ENCODE peak calls at places on chromosomes 12 and 14, in ten cellular contexts. H, X, C, T, W, U, I, G, V and M are unnamed samples.
A peak's percentile ranks its signal among the peaks of the same experiment; 100 is the strongest.

GRCh38 chr12:95980437-95980836 is 15.7 kb downstream of the HAL start:
- DNase-seq in X (no peak), C (no peak), W (no peak), H (no peak), G (no peak), V (no peak), U (no peak), I (no peak), T (no peak), M (no peak)

GRCh38 chr14:65164068-65164824 is 61.9 kb upstream of the MAX start:
- DNase-seq in W (no peak), V (peak; percentile 18), H (peak; percentile 33), U (no peak), X (no peak), T (peak; percentile 19), I (peak; percentile 65), G (peak; percentile 64), C (peak; percentile 43), M (no peak)

GRCh38 chr14:97456958-97457357 is 659.8 kb downstream of the VRK1 start:
- DNase-seq in V (peak; percentile 43), I (no peak), C (no peak), X (no peak), U (no peak), T (no peak), W (peak; percentile 57), H (no peak), G (no peak), M (no peak)

GRCh38 chr14:24695265-24696241 is 61.6 kb upstream of the GZMB start:
- DNase-seq in W (no peak), G (no peak), X (peak; percentile 66), H (no peak), U (no peak), I (no peak), T (no peak), C (no peak), V (no peak), M (no peak)

GRCh38 chr14:75877292-75877691 is 104.5 kb downstream of the TGFB3 start:
- DNase-seq in H (peak; percentile 93), U (no peak), W (no peak), X (no peak), I (peak; percentile 99), C (no peak), V (no peak), G (peak; percentile 95), T (no peak), M (no peak)

GRCh38 chr12:53860426-53861223 is 78.0 kb upstream of the HOXC13 start:
- DNase-seq in V (no peak), H (no peak), W (no peak), G (no peak), X (no peak), T (no peak), I (no peak), U (no peak), C (no peak), M (no peak)

GRCh38 chr12:14981049-14981448 is 8.2 kb downstream of the PDE6H start:
- DNase-seq in X (no peak), H (no peak), G (no peak), U (no peak), T (no peak), C (no peak), I (no peak), W (no peak), V (no peak), M (no peak)

GRCh38 chr14:100285021-100285912 is 21.0 kb downstream of the SLC25A29 start:
- DNase-seq in V (peak; percentile 74), I (peak; percentile 40), W (peak; percentile 67), C (peak; percentile 40), T (no peak), G (peak; percentile 42), H (no peak), U (peak; percentile 70), X (no peak), M (peak; percentile 83)

GRCh38 chr12:116370004-116370404 is 92.5 kb upstream of the MED13L start:
- DNase-seq in V (no peak), U (no peak), W (no peak), H (peak; percentile 86), X (no peak), C (no peak), T (no peak), G (peak; percentile 62), I (peak; percentile 95), M (no peak)

GRCh38 chr14:65431951-65432350 is 19.4 kb downstream of the FUT8 start:
- DNase-seq in U (no peak), C (no peak), G (peak; percentile 49), W (no peak), T (no peak), I (no peak), V (no peak), H (no peak), X (no peak), M (no peak)

GRCh38 chr12:10771132-10771733 is 31.2 kb downstream of the TAS2R7 start:
- DNase-seq in I (peak; percentile 54), W (no peak), G (peak; percentile 48), T (no peak), H (peak; percentile 18), C (peak; percentile 24), U (no peak), X (no peak), V (no peak), M (no peak)

GRCh38 chr14:102777711-102778615 is 714 bp downstream of the TRAF3 start:
- DNase-seq in X (no peak), V (no peak), W (no peak), I (peak; percentile 44), U (peak; percentile 21), C (no peak), H (peak; percentile 14), T (no peak), G (peak; percentile 47), M (no peak)

GRCh38 chr14:73809386-73809785 is 42.2 kb upstream of the PTGR2 start:
- DNase-seq in C (no peak), H (no peak), W (no peak), X (no peak), V (no peak), U (no peak), G (no peak), T (no peak), I (no peak), M (peak; percentile 54)

GRCh38 chr14:29521526-29522137 is 406.0 kb downstream of the PRKD1 start:
- DNase-seq in C (no peak), G (no peak), T (peak; percentile 12), W (no peak), V (no peak), U (no peak), I (peak; percentile 40), X (no peak), H (no peak), M (peak; percentile 56)

GRCh38 chr14:21557084-21557901 is 22.6 kb downstream of the OR10G3 start:
- DNase-seq in T (peak; percentile 82), V (peak; percentile 66), I (peak; percentile 88), H (peak; percentile 81), U (peak; percentile 74), W (no peak), X (peak; percentile 61), C (peak; percentile 99), G (peak; percentile 92), M (peak; percentile 57)

DNA sequence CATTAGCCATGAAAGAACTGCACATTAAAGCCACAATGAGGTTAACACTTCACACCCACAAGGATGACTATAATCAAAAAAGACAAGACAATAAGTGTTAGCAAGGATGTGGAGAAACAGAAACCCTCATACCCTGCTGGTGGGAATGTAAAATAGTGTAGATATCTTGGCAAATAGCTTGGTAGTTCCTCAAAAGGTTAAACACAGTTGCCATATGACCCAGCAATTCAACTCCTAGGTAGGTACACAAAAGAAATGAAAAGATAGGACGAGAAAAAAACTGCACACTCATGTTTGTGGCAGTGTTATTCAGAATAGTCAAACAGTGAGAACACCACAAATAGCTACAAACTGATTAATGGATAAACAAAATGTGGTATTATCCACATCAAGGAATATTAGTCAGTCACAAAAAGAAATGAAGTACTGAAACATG is 93.5 kb downstream of the ATXN2 start:
- DNase-seq in W (no peak), T (no peak), X (peak; percentile 9), U (no peak), H (no peak), V (no peak), C (no peak), I (no peak), G (no peak), M (no peak)
- TF ChIP-seq CTCF in W (no peak), T (no peak), X (no peak), U (no peak), H (no peak), V (no peak), C (no peak), I (no peak), G (peak; percentile 1), M (no peak)

GRCh38 chr12:119115296-119115905 is 63.3 kb upstream of the HSPB8 start:
- DNase-seq in X (no peak), W (no peak), T (no peak), U (peak; percentile 15), C (peak; percentile 38), G (peak; percentile 20), V (no peak), I (peak; percentile 44), H (peak; percentile 47), M (peak; percentile 45)
- TF ChIP-seq CTCF in X (peak; percentile 66), W (peak; percentile 93), T (peak; percentile 70), U (peak; percentile 76), C (peak; percentile 67), G (peak; percentile 73), V (peak; percentile 75), I (peak; percentile 85), H (peak; percentile 81), M (peak; percentile 90)

GRCh38 chr12:46027172-46027571 is 36.8 kb upstream of the SCAF11 start:
- DNase-seq in T (no peak), H (no peak), C (no peak), W (no peak), U (no peak), G (no peak), V (no peak), X (no peak), I (no peak), M (no peak)

GRCh38 chr12:46020768-46021167 is 30.4 kb upstream of the SCAF11 start:
- DNase-seq in T (no peak), U (no peak), H (no peak), V (no peak), G (no peak), I (no peak), X (no peak), C (peak; percentile 16), W (no peak), M (no peak)

DNA sequence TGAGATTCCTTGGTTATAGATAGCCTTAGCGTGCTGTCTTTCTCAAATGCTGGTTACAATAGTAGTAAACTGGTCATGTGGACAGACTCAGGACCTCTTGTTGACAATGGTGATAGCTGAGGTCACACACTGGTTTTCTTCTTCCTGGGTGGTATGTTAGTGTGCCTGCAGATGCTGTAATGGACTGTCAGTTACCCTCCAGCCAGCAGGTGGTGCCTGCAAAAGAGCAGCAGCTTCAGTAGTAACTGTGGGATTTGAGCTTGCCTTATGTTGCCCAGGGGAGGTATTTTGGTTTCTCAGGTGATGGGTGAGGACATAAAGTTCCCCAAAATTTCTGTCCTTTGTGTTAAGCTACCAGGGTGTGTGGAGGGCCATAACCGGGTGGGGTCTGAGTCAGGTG is 33.7 kb upstream of the SCAF11 start:
- DNase-seq in W (no peak), G (no peak), U (no peak), C (no peak), T (no peak), V (no peak), X (no peak), I (no peak), H (no peak), M (no peak)
- TF ChIP-seq CTCF in W (no peak), G (no peak), U (no peak), C (no peak), T (peak; percentile 7), V (no peak), X (no peak), I (no peak), H (no peak), M (no peak)

GRCh38 chr12:20181416-20181815 is 186.9 kb upstream of the PDE3A start:
- DNase-seq in H (no peak), X (no peak), W (no peak), C (no peak), G (no peak), T (no peak), V (no peak), U (no peak), I (no peak), M (no peak)
- TF ChIP-seq CTCF in H (no peak), X (no peak), W (no peak), C (no peak), G (no peak), T (no peak), V (no peak), U (no peak), I (no peak), M (no peak)